ENCODE peak calls at places on chromosomes 16 and 17, in six cellular contexts. F is fibroblast of lung, T is NCI-H2029, O is EL, H is left colon, W is naive B cell. S is an unnamed sample.

GRCh38 chr17:15119928-15120327 is 145.2 kb downstream of the PMP22 start:
- DNase-seq in O (no peak), W (no peak), H (no peak), T (no peak), F (no peak), S (no peak)

GRCh38 chr17:72421128-72422092 is 300.6 kb downstream of the SOX9 start:
- DNase-seq in F (peak), W (no peak), T (no peak), H (peak), O (peak), S (no peak)

GRCh38 chr16:68948230-68948910 is 105.0 kb downstream of the TANGO6 start:
- DNase-seq in W (no peak), H (no peak), T (no peak), O (peak), F (peak), S (no peak)

GRCh38 chr17:49362723-49363117 is 670 bp upstream of the ZNF652 start:
- DNase-seq in W (no peak), O (no peak), T (no peak), F (peak), H (no peak), S (no peak)

GRCh38 chr17:48505788-48506187 is 25.0 kb downstream of the HOXB1 start:
- DNase-seq in T (peak), H (no peak), W (no peak), O (peak), F (peak), S (no peak)

GRCh38 chr16:19219836-19220235 is 51.8 kb downstream of the SYT17 start:
- DNase-seq in F (no peak), O (no peak), T (no peak), H (no peak), W (no peak), S (no peak)

GRCh38 chr16:31452631-31453106 is 6.6 kb upstream of the ARMC5 start:
- DNase-seq in T (no peak), H (no peak), F (peak), O (peak), W (no peak), S (no peak)

GRCh38 chr17:12924614-12925013 is 93.2 kb downstream of the ELAC2 start:
- DNase-seq in T (no peak), O (no peak), H (no peak), F (no peak), W (no peak), S (no peak)

GRCh38 chr17:41654908-41655607 is 30.7 kb upstream of the KRT17 start:
- DNase-seq in W (no peak), F (no peak), O (no peak), H (no peak), T (no peak), S (no peak)